ENCODE peak calls at places on chromosomes 7 and 10, in seven cellular contexts. O is psoas muscle; N is endodermal cell; C is CD4-positive, alpha-beta T cell; E is OCI-LY7; K is CD8-positive, alpha-beta T cell; U is HCT116. P is an unnamed sample.

GRCh38 chr7:146670532-146670931 is 553.9 kb downstream of the CNTNAP2 start:
- DNase-seq in O (no peak), N (no peak), C (no peak), E (no peak), K (no peak), U (no peak), P (no peak)

GRCh38 chr10:31103096-31103495 is 71.4 kb upstream of the ZNF438 start:
- DNase-seq in O (no peak), N (no peak), C (no peak), E (no peak), K (no peak), U (no peak), P (no peak)

GRCh38 chr10:86857097-86857825 is 100.2 kb downstream of the MMRN2 start:
- DNase-seq in O (no peak), N (peak), C (no peak), E (no peak), K (no peak), U (no peak), P (no peak)

GRCh38 chr7:85890244-85890811 is 703.5 kb upstream of the SEMA3D start:
- DNase-seq in O (no peak), N (no peak), C (no peak), E (peak), K (no peak), U (peak), P (no peak)

GRCh38 chr7:151626422-151627115 is 106.9 kb upstream of the RHEB start:
- DNase-seq in O (peak), N (peak), C (no peak), E (peak), K (peak), U (no peak), P (peak)

GRCh38 chr10:5684971-5685763 is 529 bp downstream of the TASOR2 start:
- DNase-seq in O (peak), N (peak), C (peak), E (peak), K (peak), U (peak), P (peak)

GRCh38 chr7:75920431-75921161 is 5.6 kb downstream of the POR start:
- DNase-seq in O (peak), N (no peak), C (peak), E (no peak), K (peak), U (no peak), P (peak)

GRCh38 chr7:132705146-132705545 is 128.9 kb upstream of the PLXNA4 start:
- DNase-seq in O (no peak), N (no peak), C (no peak), E (no peak), K (no peak), U (no peak), P (no peak)

GRCh38 chr10:86556933-86557649 is 35.5 kb upstream of the WAPL start:
- DNase-seq in O (no peak), N (no peak), C (no peak), E (no peak), K (no peak), U (no peak), P (no peak)

GRCh38 chr7:798921-799470 is 33.3 kb upstream of the SUN1 start:
- DNase-seq in O (peak), N (no peak), C (no peak), E (no peak), K (no peak), U (no peak), P (no peak)

GRCh38 chr10:78511324-78512204 is 477.9 kb downstream of the RPS24 start:
- DNase-seq in O (no peak), N (no peak), C (no peak), E (no peak), K (no peak), U (no peak), P (no peak)

GRCh38 chr7:100127866-100128601 is 1.3 kb downstream of the MBLAC1 start:
- DNase-seq in O (peak), N (peak), C (peak), E (peak), K (peak), U (no peak), P (no peak)

GRCh38 chr10:118725784-118726507 is 28.8 kb downstream of the CACUL1 start:
- DNase-seq in O (no peak), N (no peak), C (no peak), E (no peak), K (no peak), U (no peak), P (no peak)

GRCh38 chr7:5997210-5997808 is 11.5 kb downstream of the PMS2 start:
- DNase-seq in O (no peak), N (peak), C (peak), E (peak), K (peak), U (no peak), P (no peak)

GRCh38 chr7:23811540-23811939 is 101.5 kb downstream of the STK31 start:
- DNase-seq in O (no peak), N (no peak), C (no peak), E (peak), K (no peak), U (peak), P (no peak)

GRCh38 chr10:69446229-69446628 is 5.0 kb upstream of the TSPAN15 start:
- DNase-seq in O (no peak), N (no peak), C (no peak), E (no peak), K (no peak), U (no peak), P (no peak)

GRCh38 chr10:78348416-78349164 is 314.9 kb downstream of the RPS24 start:
- DNase-seq in O (no peak), N (peak), C (no peak), E (no peak), K (no peak), U (no peak), P (no peak)

GRCh38 chr7:16223963-16224707 is 197.2 kb downstream of the CRPPA start:
- DNase-seq in O (no peak), N (no peak), C (no peak), E (no peak), K (peak), U (no peak), P (no peak)

GRCh38 chr10:78515037-78515872 is 481.6 kb downstream of the RPS24 start:
- DNase-seq in O (no peak), N (peak), C (no peak), E (no peak), K (no peak), U (no peak), P (no peak)

GRCh38 chr10:7563368-7563767 is 103.4 kb downstream of the ITIH5 start:
- DNase-seq in O (no peak), N (no peak), C (no peak), E (no peak), K (no peak), U (no peak), P (peak)

GRCh38 chr7:31058122-31058521 is 6.0 kb downstream of the ADCYAP1R1 start:
- DNase-seq in O (no peak), N (no peak), C (no peak), E (no peak), K (no peak), U (no peak), P (no peak)

GRCh38 chr10:133368153-133368552 is 5.0 kb downstream of the ECHS1 start:
- DNase-seq in O (no peak), N (no peak), C (no peak), E (no peak), K (no peak), U (no peak), P (no peak)

GRCh38 chr10:132866601-132867381 is 75.6 kb downstream of the CFAP46 start:
- DNase-seq in O (peak), N (peak), C (peak), E (no peak), K (no peak), U (no peak), P (no peak)

GRCh38 chr7:25031007-25031406 is 51.0 kb upstream of the OSBPL3 start:
- DNase-seq in O (no peak), N (no peak), C (no peak), E (peak), K (no peak), U (no peak), P (no peak)

GRCh38 chr10:93462371-93462770 is 19.8 kb downstream of the MYOF start:
- DNase-seq in O (no peak), N (peak), C (no peak), E (no peak), K (no peak), U (no peak), P (no peak)

GRCh38 chr7:83259064-83259463 is 96.4 kb upstream of the PCLO start:
- DNase-seq in O (no peak), N (no peak), C (no peak), E (no peak), K (no peak), U (no peak), P (no peak)

GRCh38 chr10:91683976-91684375 is 51.1 kb upstream of the PPP1R3C start:
- DNase-seq in O (no peak), N (no peak), C (no peak), E (no peak), K (no peak), U (no peak), P (no peak)

GRCh38 chr10:14186245-14186644 is 144.5 kb downstream of the FRMD4A start:
- DNase-seq in O (no peak), N (peak), C (no peak), E (peak), K (no peak), U (no peak), P (no peak)

GRCh38 chr10:124596914-124597676 is 135.5 kb downstream of the LHPP start:
- DNase-seq in O (no peak), N (no peak), C (no peak), E (no peak), K (no peak), U (no peak), P (no peak)

GRCh38 chr10:69407621-69408301 is 9.0 kb downstream of the TACR2 start:
- DNase-seq in O (no peak), N (peak), C (no peak), E (peak), K (no peak), U (no peak), P (no peak)

GRCh38 chr10:88553116-88553752 is 29.9 kb downstream of the RNLS start:
- DNase-seq in O (no peak), N (peak), C (no peak), E (peak), K (peak), U (peak), P (peak)

GRCh38 chr7:70655694-70656093 is 476.2 kb upstream of the GALNT17 start:
- DNase-seq in O (no peak), N (no peak), C (no peak), E (no peak), K (no peak), U (no peak), P (no peak)

GRCh38 chr10:6008497-6009142 is 31.3 kb upstream of the IL15RA start:
- DNase-seq in O (no peak), N (no peak), C (no peak), E (no peak), K (no peak), U (no peak), P (no peak)

GRCh38 chr7:149716007-149716931 is 57.1 kb downstream of the ZNF467 start:
- DNase-seq in O (no peak), N (peak), C (no peak), E (no peak), K (no peak), U (no peak), P (no peak)

GRCh38 chr7:80881361-80881760 is 37.5 kb downstream of the SEMA3C start:
- DNase-seq in O (no peak), N (no peak), C (no peak), E (no peak), K (no peak), U (no peak), P (no peak)

GRCh38 chr10:76492026-76492425 is 1060.6 kb downstream of the LRMDA start:
- DNase-seq in O (no peak), N (no peak), C (no peak), E (no peak), K (no peak), U (no peak), P (no peak)

GRCh38 chr10:120069700-120070099 is 177.2 kb downstream of the SEC23IP start:
- DNase-seq in O (no peak), N (no peak), C (no peak), E (no peak), K (no peak), U (no peak), P (no peak)

GRCh38 chr7:12025246-12025645 is 185.8 kb upstream of the TMEM106B start:
- DNase-seq in O (no peak), N (no peak), C (no peak), E (no peak), K (no peak), U (no peak), P (no peak)

GRCh38 chr7:29194206-29194593 is 375 bp upstream of the CHN2 start:
- DNase-seq in O (no peak), N (peak), C (no peak), E (no peak), K (no peak), U (no peak), P (no peak)

DNA sequence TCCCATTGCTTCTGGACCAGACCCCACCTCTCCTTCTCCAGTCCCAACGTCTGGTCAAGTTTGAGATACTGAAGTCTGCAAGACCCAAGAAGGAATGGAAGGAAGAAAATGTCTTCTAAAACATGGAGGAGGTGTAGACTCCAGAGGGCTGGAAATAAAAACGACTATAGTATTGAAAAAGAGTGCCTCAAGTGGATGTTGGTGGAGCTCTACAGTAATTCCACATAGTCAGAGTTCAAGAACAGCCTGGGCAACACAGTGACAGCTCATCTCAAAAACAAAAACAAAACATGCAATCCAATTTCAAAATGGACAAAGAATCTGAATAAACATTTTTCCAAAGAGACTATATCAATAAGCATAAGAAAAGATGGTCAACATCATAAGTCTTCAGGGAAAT is 2.3 kb upstream of the PCGF6 start:
- DNase-seq in O (no peak), N (no peak), C (no peak), E (peak), K (no peak), U (no peak), P (no peak)
- TF ChIP-seq CTCF in O (no peak), N (peak), C (no peak), E (peak), K (no peak), U (no peak), P (no peak)

GRCh38 chr7:127584648-127585043 is 750 bp downstream of the GCC1 start:
- DNase-seq in O (no peak), N (peak), C (no peak), E (no peak), K (no peak), U (no peak), P (no peak)

GRCh38 chr7:127587663-127588018 is 570 bp upstream of the ARF5 start:
- DNase-seq in O (peak), N (no peak), C (no peak), E (no peak), K (no peak), U (no peak), P (no peak)

GRCh38 chr7:127588019-127588696 is at the start of gene ARF5:
- DNase-seq in O (peak), N (peak), C (peak), E (peak), K (peak), U (peak), P (peak)

GRCh38 chr7:127586346-127586745 is 950 bp upstream of the GCC1 start:
- DNase-seq in O (no peak), N (no peak), C (no peak), E (no peak), K (no peak), U (no peak), P (no peak)

GRCh38 chr7:127585044-127585953 is at the start of gene GCC1:
- DNase-seq in O (peak), N (peak), C (peak), E (peak), K (peak), U (peak), P (peak)
- H3K27ac ChIP-seq in O (peak), N (peak), C (peak), E (peak), K (peak), U (peak), P (peak)

DNA sequence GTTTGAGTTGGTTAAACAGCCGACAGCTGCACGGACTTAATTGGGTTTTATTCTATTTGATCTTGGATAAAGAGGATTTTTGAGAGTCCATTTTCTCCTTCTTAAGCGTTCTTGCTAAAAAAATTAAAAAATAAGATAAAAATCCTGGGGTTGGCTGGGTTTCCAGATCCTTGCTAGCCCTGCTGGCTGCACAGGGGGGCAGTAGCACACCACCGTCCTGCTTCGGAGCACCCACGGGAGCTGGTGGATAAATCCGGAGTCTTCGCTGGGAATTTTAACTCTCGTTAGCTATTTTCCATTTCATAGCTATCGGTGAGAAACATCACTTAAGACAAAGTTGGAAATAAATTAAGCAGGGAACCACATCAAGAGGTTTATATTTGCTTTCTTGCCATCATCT is 792.1 kb downstream of the TYW1 start:
- DNase-seq in O (no peak), N (peak), C (no peak), E (no peak), K (no peak), U (no peak), P (no peak)
- TF ChIP-seq CTCF in O (no peak), N (peak), C (no peak), E (peak), K (no peak), U (no peak), P (no peak)

GRCh38 chr7:94420321-94420720 is 25.6 kb downstream of the COL1A2 start:
- DNase-seq in O (no peak), N (no peak), C (no peak), E (no peak), K (no peak), U (no peak), P (no peak)
- H3K27ac ChIP-seq in O (no peak), N (no peak), C (no peak), E (no peak), K (no peak), U (no peak), P (no peak)